ENCODE peak calls at places on chromosome 5, in five cellular contexts. One of them, this sample, is unnamed.

GRCh38 chr5:126526493-126526892 is 68.5 kb downstream of the ALDH7A1 start:
- DNase-seq in IMR-90: no peak
- DNase-seq in activated T-helper 1 cell treated with anti-CD3 and anti-CD28 coated beads, Interleukin-2, amount 50 U/mL, for 16 hours: no peak
- DNase-seq in HFF-Myc: no peak
- DNase-seq in effector memory CD8-positive, alpha-beta T cell: no peak
- DNase-seq in this sample: no peak

GRCh38 chr5:15704397-15704947 is 204.5 kb downstream of the FBXL7 start:
- DNase-seq in activated T-helper 1 cell treated with anti-CD3 and anti-CD28 coated beads, Interleukin-2, amount 50 U/mL, for 16 hours: no peak
- DNase-seq in HFF-Myc: no peak
- DNase-seq in IMR-90: peak; percentile 43
- DNase-seq in effector memory CD8-positive, alpha-beta T cell: no peak
- DNase-seq in this sample: no peak

GRCh38 chr5:89028579-89029272 is 145.7 kb upstream of the MEF2C start:
- DNase-seq in effector memory CD8-positive, alpha-beta T cell: no peak
- DNase-seq in activated T-helper 1 cell treated with anti-CD3 and anti-CD28 coated beads, Interleukin-2, amount 50 U/mL, for 16 hours: no peak
- DNase-seq in IMR-90: peak; percentile 13
- DNase-seq in HFF-Myc: no peak
- DNase-seq in this sample: no peak

GRCh38 chr5:165620394-165620793 is 2115.0 kb downstream of the MAT2B start:
- DNase-seq in HFF-Myc: no peak
- DNase-seq in effector memory CD8-positive, alpha-beta T cell: no peak
- DNase-seq in activated T-helper 1 cell treated with anti-CD3 and anti-CD28 coated beads, Interleukin-2, amount 50 U/mL, for 16 hours: no peak
- DNase-seq in IMR-90: peak; percentile 93
- DNase-seq in this sample: no peak

GRCh38 chr5:173454764-173455598 is 126.8 kb upstream of the STC2 start:
- DNase-seq in activated T-helper 1 cell treated with anti-CD3 and anti-CD28 coated beads, Interleukin-2, amount 50 U/mL, for 16 hours: no peak
- DNase-seq in effector memory CD8-positive, alpha-beta T cell: no peak
- DNase-seq in HFF-Myc: peak; percentile 96
- DNase-seq in IMR-90: peak; percentile 100
- DNase-seq in this sample: peak; percentile 99

GRCh38 chr5:159135896-159136531 is 36.3 kb upstream of the EBF1 start:
- DNase-seq in activated T-helper 1 cell treated with anti-CD3 and anti-CD28 coated beads, Interleukin-2, amount 50 U/mL, for 16 hours: no peak
- DNase-seq in HFF-Myc: peak; percentile 35
- DNase-seq in IMR-90: peak; percentile 72
- DNase-seq in effector memory CD8-positive, alpha-beta T cell: no peak
- DNase-seq in this sample: peak; percentile 72

GRCh38 chr5:138913773-138914172 is 38.6 kb upstream of the LRRTM2 start:
- DNase-seq in IMR-90: no peak
- DNase-seq in activated T-helper 1 cell treated with anti-CD3 and anti-CD28 coated beads, Interleukin-2, amount 50 U/mL, for 16 hours: no peak
- DNase-seq in effector memory CD8-positive, alpha-beta T cell: no peak
- DNase-seq in HFF-Myc: no peak
- DNase-seq in this sample: no peak

GRCh38 chr5:173239233-173239593 is 4.2 kb upstream of the NKX2-5 start:
- DNase-seq in HFF-Myc: no peak
- DNase-seq in activated T-helper 1 cell treated with anti-CD3 and anti-CD28 coated beads, Interleukin-2, amount 50 U/mL, for 16 hours: no peak
- DNase-seq in effector memory CD8-positive, alpha-beta T cell: no peak
- DNase-seq in IMR-90: no peak
- DNase-seq in this sample: no peak

GRCh38 chr5:145975361-145976066 is 39.1 kb downstream of the SH3RF2 start:
- DNase-seq in effector memory CD8-positive, alpha-beta T cell: no peak
- DNase-seq in HFF-Myc: no peak
- DNase-seq in IMR-90: peak; percentile 89
- DNase-seq in activated T-helper 1 cell treated with anti-CD3 and anti-CD28 coated beads, Interleukin-2, amount 50 U/mL, for 16 hours: no peak
- DNase-seq in this sample: peak; percentile 96

GRCh38 chr5:144951001-144951400 is 780.3 kb downstream of the KCTD16 start:
- DNase-seq in effector memory CD8-positive, alpha-beta T cell: no peak
- DNase-seq in HFF-Myc: no peak
- DNase-seq in IMR-90: no peak
- DNase-seq in activated T-helper 1 cell treated with anti-CD3 and anti-CD28 coated beads, Interleukin-2, amount 50 U/mL, for 16 hours: no peak
- DNase-seq in this sample: no peak

GRCh38 chr5:39891376-39891775 is 466.6 kb upstream of the DAB2 start:
- DNase-seq in HFF-Myc: no peak
- DNase-seq in effector memory CD8-positive, alpha-beta T cell: no peak
- DNase-seq in IMR-90: no peak
- DNase-seq in activated T-helper 1 cell treated with anti-CD3 and anti-CD28 coated beads, Interleukin-2, amount 50 U/mL, for 16 hours: no peak
- DNase-seq in this sample: peak; percentile 40

GRCh38 chr5:177528631-177529030 is 11.9 kb upstream of the DDX41 start:
- DNase-seq in activated T-helper 1 cell treated with anti-CD3 and anti-CD28 coated beads, Interleukin-2, amount 50 U/mL, for 16 hours: no peak
- DNase-seq in IMR-90: no peak
- DNase-seq in effector memory CD8-positive, alpha-beta T cell: no peak
- DNase-seq in HFF-Myc: no peak
- DNase-seq in this sample: no peak

GRCh38 chr5:26572486-26572885 is 465.9 kb downstream of the CDH9 start:
- DNase-seq in HFF-Myc: no peak
- DNase-seq in activated T-helper 1 cell treated with anti-CD3 and anti-CD28 coated beads, Interleukin-2, amount 50 U/mL, for 16 hours: no peak
- DNase-seq in IMR-90: no peak
- DNase-seq in effector memory CD8-positive, alpha-beta T cell: no peak
- DNase-seq in this sample: no peak